ENCODE peak calls at places on chromosomes 11 and 22, in nine cellular contexts. P is transverse colon, B is MCF 10A, G is left ventricle myocardium inferior, Y is IMR-90, H is colonic mucosa, F is mammary epithelial cell, U is cardiac muscle cell, N is neural crest cell. T is an unnamed sample.

GRCh38 chr11:114820621-114821020 is 142.3 kb downstream of the NXPE2 start:
- DNase-seq in U (no peak), F (no peak), N (no peak), G (no peak), Y (no peak), P (no peak), H (no peak), B (no peak), T (no peak)

GRCh38 chr22:36277482-36278291 is 24.8 kb downstream of the APOL1 start:
- DNase-seq in N (peak; percentile 45), P (peak; percentile 68), U (peak; percentile 73), H (peak; percentile 63), G (peak; percentile 61), Y (peak; percentile 56), F (peak; percentile 39), B (peak; percentile 66), T (peak; percentile 80)

GRCh38 chr11:8258289-8258688 is 5.4 kb downstream of the LMO1 start:
- DNase-seq in N (no peak), U (peak; percentile 4), G (no peak), H (no peak), F (no peak), P (no peak), B (peak; percentile 30), Y (no peak), T (no peak)

GRCh38 chr22:35629406-35630234 is 12.5 kb upstream of the MB start:
- DNase-seq in H (peak; percentile 44), F (peak; percentile 98), U (peak; percentile 98), P (peak; percentile 60), G (no peak), B (peak; percentile 96), Y (peak; percentile 98), N (no peak), T (peak; percentile 74)

GRCh38 chr11:77055913-77056312 is 10.9 kb upstream of the CAPN5 start:
- DNase-seq in F (no peak), P (no peak), N (no peak), H (no peak), U (no peak), G (no peak), Y (no peak), B (no peak), T (no peak)

GRCh38 chr11:71112454-71112853 is 139.9 kb downstream of the SHANK2 start:
- DNase-seq in U (no peak), P (no peak), N (no peak), B (no peak), H (no peak), Y (no peak), F (no peak), G (no peak), T (no peak)

GRCh38 chr22:24411256-24412004 is 16.0 kb upstream of the ADORA2A start:
- DNase-seq in Y (no peak), B (no peak), H (no peak), N (no peak), G (no peak), U (no peak), F (no peak), P (no peak), T (no peak)

GRCh38 chr11:99257131-99257530 is 236.4 kb downstream of the CNTN5 start:
- DNase-seq in G (no peak), U (peak; percentile 18), H (no peak), F (no peak), B (peak; percentile 7), P (no peak), Y (no peak), N (no peak), T (no peak)

GRCh38 chr22:45597460-45598192 is 74.0 kb upstream of the ATXN10 start:
- DNase-seq in P (no peak), U (no peak), G (no peak), N (no peak), F (no peak), H (no peak), Y (no peak), B (no peak), T (no peak)

GRCh38 chr22:22655452-22656108 is 11.2 kb downstream of the GGTLC2 start:
- DNase-seq in N (no peak), U (no peak), H (no peak), B (no peak), F (no peak), P (no peak), Y (no peak), G (no peak), T (no peak)

GRCh38 chr22:22959147-22959827 is 71.7 kb downstream of the IGLL5 start:
- DNase-seq in B (peak; percentile 85), G (peak; percentile 45), H (peak; percentile 71), N (peak; percentile 88), P (peak; percentile 81), Y (peak; percentile 66), F (peak; percentile 48), U (peak; percentile 83), T (no peak)

GRCh38 chr22:18056802-18057474 is 20.9 kb upstream of the PEX26 start:
- DNase-seq in H (no peak), Y (no peak), G (no peak), B (no peak), F (peak; percentile 64), N (no peak), U (no peak), P (peak; percentile 50), T (peak; percentile 74)

GRCh38 chr11:97856666-97857065 is 1164.1 kb upstream of the CNTN5 start:
- DNase-seq in B (no peak), G (no peak), U (no peak), N (no peak), H (no peak), F (no peak), P (no peak), Y (no peak), T (no peak)

DNA sequence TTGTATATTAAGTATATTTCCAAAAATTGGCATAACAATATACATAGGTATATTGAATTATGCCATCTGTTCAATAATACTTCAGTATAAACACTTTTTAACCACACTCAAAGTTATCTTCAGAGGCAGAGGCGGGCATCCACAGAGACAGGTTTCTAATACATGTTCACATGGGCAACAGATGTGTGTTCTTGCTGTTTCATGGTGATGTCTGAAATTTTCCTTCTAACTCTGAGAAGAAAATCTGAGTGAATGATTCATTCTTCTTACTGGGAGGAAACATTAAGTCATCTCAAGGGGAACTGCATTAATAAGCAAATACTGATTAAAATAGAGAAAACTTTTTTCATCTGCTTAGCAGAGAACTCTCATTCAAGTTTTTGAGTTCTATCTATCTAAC is 1074.5 kb downstream of the LRRC4C start:
- DNase-seq in P (no peak), Y (peak; percentile 79), H (no peak), F (no peak), B (no peak), U (no peak), G (no peak), N (no peak), T (no peak)
- TF ChIP-seq CTCF in P (no peak), Y (no peak), H (no peak), F (no peak), B (no peak), U (no peak), G (no peak), N (no peak), T (no peak)

DNA sequence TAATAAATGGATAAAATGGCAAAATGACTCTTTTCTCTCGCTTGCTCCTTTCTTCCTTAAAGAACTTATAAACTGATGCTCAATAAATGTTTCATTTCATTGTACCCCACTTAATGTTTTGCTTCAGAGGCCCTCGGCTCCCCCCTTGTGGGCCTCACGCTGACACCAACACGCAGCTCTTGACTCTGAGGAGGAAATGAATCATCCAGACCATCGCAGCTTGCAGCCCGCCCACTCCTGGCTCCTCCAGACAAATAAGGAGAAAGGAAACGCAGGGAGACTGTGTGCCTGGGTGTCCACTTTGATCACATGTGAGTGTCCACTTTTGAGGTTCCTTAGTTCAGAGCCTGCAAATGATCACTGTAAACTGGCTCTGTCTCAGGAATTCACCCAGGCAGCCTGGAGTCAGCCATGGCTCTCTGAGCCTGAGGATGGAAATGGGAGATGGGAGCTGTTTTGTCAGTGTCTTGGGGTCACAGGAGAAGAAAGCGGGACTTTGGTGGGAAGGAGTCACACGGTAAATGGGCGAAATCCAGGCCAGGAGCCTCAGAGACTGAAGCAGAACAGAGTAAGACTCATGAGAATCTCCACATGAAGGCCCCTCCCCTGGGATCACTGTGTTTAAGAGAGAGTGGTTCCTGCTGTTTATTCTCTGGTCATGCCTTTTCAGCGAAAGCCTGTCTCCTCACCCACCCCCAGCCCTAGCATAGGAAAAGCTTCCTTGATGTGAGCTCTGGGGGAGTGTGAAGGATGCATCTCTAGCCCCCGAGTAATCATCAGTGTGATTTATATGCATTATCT is 96.5 kb downstream of the CWC15 start:
- DNase-seq in N (no peak), P (peak; percentile 60), G (peak; percentile 79), B (peak; percentile 85), Y (peak; percentile 98), F (peak; percentile 75), U (peak; percentile 97), H (peak; percentile 56), T (peak; percentile 79)
- TF ChIP-seq CTCF in N (no peak), P (no peak), G (peak; percentile 36), B (peak; percentile 34), Y (peak; percentile 52), F (peak; percentile 28), U (peak; percentile 46), H (no peak), T (peak; percentile 46)

DNA sequence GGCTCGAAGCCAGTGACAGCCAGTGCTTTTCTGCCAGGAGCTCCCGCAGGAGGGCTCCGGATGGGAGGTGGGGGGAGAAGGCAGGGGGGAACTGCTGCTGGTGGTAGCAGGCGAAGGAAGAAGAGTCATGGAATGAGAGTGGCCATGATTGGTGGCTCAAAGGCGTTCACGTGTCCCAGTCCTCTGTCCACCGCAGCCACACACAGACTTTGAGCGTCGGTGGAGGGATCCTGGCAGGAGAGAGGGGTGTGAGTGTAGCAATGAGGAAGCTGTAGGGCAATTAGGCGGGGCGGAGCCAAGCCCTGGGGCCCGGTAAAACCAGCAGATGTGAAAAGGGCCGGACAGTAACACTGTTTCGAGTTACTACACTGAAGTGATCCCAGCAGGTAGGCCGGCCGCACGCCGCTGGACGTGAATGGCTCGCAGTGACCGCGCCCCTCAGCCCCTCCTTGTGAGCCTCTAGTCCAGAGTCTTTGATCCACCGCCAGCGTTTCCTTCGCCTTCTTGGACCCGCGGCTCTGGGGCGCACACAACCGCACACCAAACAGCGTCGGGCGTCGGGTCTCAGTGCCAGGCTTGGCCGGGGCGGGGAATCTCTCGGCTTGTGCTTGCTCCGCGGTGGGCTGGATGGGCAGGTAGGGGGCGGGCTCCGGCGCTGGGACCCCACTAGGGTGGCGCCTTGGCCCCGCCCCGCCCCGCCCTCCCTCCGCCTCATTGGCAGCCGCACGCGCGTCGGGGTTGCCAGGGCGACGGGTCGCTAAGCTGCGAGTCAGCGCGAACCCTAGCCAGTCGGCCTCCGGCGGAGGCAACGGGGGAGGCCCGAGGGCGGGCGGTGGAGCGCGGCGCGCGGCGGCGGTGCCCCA is at the start of gene LRRC10B:
- DNase-seq in Y (no peak), P (peak; percentile 85), B (no peak), U (no peak), F (no peak), G (no peak), N (peak; percentile 49), H (peak; percentile 84), T (peak; percentile 72)
- TF ChIP-seq CTCF in Y (no peak), P (no peak), B (no peak), U (no peak), F (no peak), G (no peak), N (no peak), H (no peak), T (no peak)

DNA sequence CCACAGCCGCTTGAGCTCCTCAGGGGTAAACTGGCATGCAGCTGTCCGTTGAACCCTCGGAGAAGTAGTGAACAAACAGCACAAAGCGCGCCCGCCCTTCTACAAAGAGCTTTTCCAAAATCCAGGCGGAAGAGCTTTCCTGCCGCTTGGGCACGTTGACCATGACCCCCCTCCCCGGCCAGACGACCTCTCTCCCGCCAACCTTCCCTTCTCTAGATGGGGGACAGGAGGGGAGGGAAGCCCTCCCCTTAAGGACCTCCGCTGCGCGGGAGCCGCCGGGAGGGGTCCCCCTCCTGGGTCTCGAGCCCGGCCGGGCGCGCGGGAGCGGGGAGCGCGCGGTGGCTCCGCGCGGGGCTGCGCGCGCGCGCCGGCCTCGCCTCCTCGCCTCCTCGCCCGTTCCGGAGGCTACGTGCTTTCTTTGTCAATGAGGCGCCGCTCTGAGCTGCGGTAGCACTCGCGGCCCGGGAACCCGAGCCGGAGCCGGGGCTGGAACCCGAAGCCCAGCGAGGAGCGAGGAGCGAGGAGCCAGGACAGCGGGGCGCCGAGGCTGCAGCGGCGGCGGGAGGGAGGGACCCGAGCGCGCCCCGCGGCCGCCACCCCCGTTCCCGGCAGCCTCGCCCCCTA is 118.6 kb downstream of the HIPK3 start:
- DNase-seq in H (no peak), Y (peak; percentile 28), G (no peak), B (no peak), F (peak; percentile 51), U (peak; percentile 34), P (no peak), N (peak; percentile 45), T (peak; percentile 54)
- TF ChIP-seq CTCF in H (no peak), Y (no peak), G (no peak), B (no peak), F (no peak), U (no peak), P (no peak), N (no peak), T (peak; percentile 10)

T was measured in GM13977.